ENCODE peak calls at places on chromosomes 11 and 22, in five cellular contexts. One of them, this sample, is unnamed.

GRCh38 chr11:1494650-1495049 is 8.1 kb upstream of the MOB2 start:
- DNase-seq in colonic mucosa: no peak
- DNase-seq in pancreas: no peak
- DNase-seq in vagina: no peak
- DNase-seq in endothelial cell of umbilical vein: no peak
- DNase-seq in this sample: no peak

GRCh38 chr22:31087744-31088215 is 6.7 kb downstream of the SMTN start:
- DNase-seq in vagina: peak; percentile 83
- DNase-seq in pancreas: no peak
- DNase-seq in endothelial cell of umbilical vein: no peak
- DNase-seq in colonic mucosa: no peak
- DNase-seq in this sample: no peak

GRCh38 chr11:120208012-120208441 is 2.8 kb upstream of the OAF start:
- DNase-seq in vagina: no peak
- DNase-seq in endothelial cell of umbilical vein: peak; percentile 69
- DNase-seq in colonic mucosa: no peak
- DNase-seq in pancreas: peak; percentile 69
- DNase-seq in this sample: no peak

GRCh38 chr11:102666331-102666957 is 39.1 kb downstream of the MMP27 start:
- DNase-seq in pancreas: no peak
- DNase-seq in endothelial cell of umbilical vein: peak; percentile 50
- DNase-seq in vagina: no peak
- DNase-seq in colonic mucosa: peak; percentile 31
- DNase-seq in this sample: no peak

GRCh38 chr11:44970293-44970692 is 19.6 kb upstream of the TP53I11 start:
- DNase-seq in vagina: no peak
- DNase-seq in pancreas: no peak
- DNase-seq in endothelial cell of umbilical vein: no peak
- DNase-seq in colonic mucosa: no peak
- DNase-seq in this sample: no peak

GRCh38 chr22:23183107-23183698 is 2.9 kb downstream of the BCR start:
- DNase-seq in pancreas: peak; percentile 63
- DNase-seq in endothelial cell of umbilical vein: peak; percentile 79
- DNase-seq in colonic mucosa: peak; percentile 62
- DNase-seq in vagina: no peak
- DNase-seq in this sample: peak; percentile 35

GRCh38 chr11:60900673-60901404 is 5.5 kb downstream of the PRPF19 start:
- DNase-seq in vagina: no peak
- DNase-seq in colonic mucosa: no peak
- DNase-seq in endothelial cell of umbilical vein: no peak
- DNase-seq in pancreas: no peak
- DNase-seq in this sample: no peak

GRCh38 chr11:120807414-120808150 is 216.3 kb upstream of the TBCEL start:
- DNase-seq in vagina: no peak
- DNase-seq in colonic mucosa: no peak
- DNase-seq in pancreas: no peak
- DNase-seq in endothelial cell of umbilical vein: peak; percentile 61
- DNase-seq in this sample: no peak

GRCh38 chr11:35029979-35030378 is 109.0 kb upstream of the CD44 start:
- DNase-seq in vagina: no peak
- DNase-seq in colonic mucosa: no peak
- DNase-seq in pancreas: no peak
- DNase-seq in endothelial cell of umbilical vein: no peak
- DNase-seq in this sample: no peak

GRCh38 chr11:47251751-47252150 is 3.1 kb upstream of the ACP2 start:
- DNase-seq in colonic mucosa: no peak
- DNase-seq in endothelial cell of umbilical vein: no peak
- DNase-seq in vagina: no peak
- DNase-seq in pancreas: no peak
- DNase-seq in this sample: no peak

GRCh38 chr11:1226981-1227550 is 4.2 kb downstream of the MUC5B start:
- DNase-seq in endothelial cell of umbilical vein: no peak
- DNase-seq in vagina: no peak
- DNase-seq in colonic mucosa: peak; percentile 30
- DNase-seq in pancreas: no peak
- DNase-seq in this sample: no peak

GRCh38 chr22:20021196-20022181 is 579 bp downstream of the TANGO2 start:
- DNase-seq in pancreas: peak; percentile 72
- DNase-seq in colonic mucosa: peak; percentile 47
- DNase-seq in vagina: no peak
- DNase-seq in endothelial cell of umbilical vein: peak; percentile 42
- DNase-seq in this sample: peak; percentile 82

GRCh38 chr11:4826425-4826824 is 5.3 kb downstream of the OR51F2 start:
- DNase-seq in endothelial cell of umbilical vein: no peak
- DNase-seq in pancreas: no peak
- DNase-seq in vagina: no peak
- DNase-seq in colonic mucosa: no peak
- DNase-seq in this sample: no peak

GRCh38 chr22:27157090-27157489 is 499.7 kb downstream of the MIAT start:
- DNase-seq in pancreas: no peak
- DNase-seq in vagina: no peak
- DNase-seq in colonic mucosa: no peak
- DNase-seq in endothelial cell of umbilical vein: no peak
- DNase-seq in this sample: no peak

GRCh38 chr22:48391171-48391711 is 1436.4 kb downstream of the BRD1 start:
- DNase-seq in endothelial cell of umbilical vein: no peak
- DNase-seq in colonic mucosa: no peak
- DNase-seq in vagina: no peak
- DNase-seq in pancreas: no peak
- DNase-seq in this sample: no peak

GRCh38 chr11:41237386-41237785 is 222.1 kb downstream of the LRRC4C start:
- DNase-seq in vagina: no peak
- DNase-seq in colonic mucosa: no peak
- DNase-seq in pancreas: no peak
- DNase-seq in endothelial cell of umbilical vein: no peak
- DNase-seq in this sample: no peak

GRCh38 chr11:2325719-2326118 is 23.9 kb downstream of the TSPAN32 start:
- DNase-seq in endothelial cell of umbilical vein: no peak
- DNase-seq in vagina: no peak
- DNase-seq in colonic mucosa: no peak
- DNase-seq in pancreas: no peak
- DNase-seq in this sample: peak; percentile 50

GRCh38 chr11:20669833-20670684 is 673 bp downstream of the NELL1 start:
- DNase-seq in colonic mucosa: no peak
- DNase-seq in vagina: no peak
- DNase-seq in pancreas: no peak
- DNase-seq in endothelial cell of umbilical vein: no peak
- DNase-seq in this sample: no peak

GRCh38 chr11:101860694-101861371 is 54.0 kb upstream of the CEP126 start:
- DNase-seq in endothelial cell of umbilical vein: peak; percentile 58
- DNase-seq in vagina: no peak
- DNase-seq in pancreas: no peak
- DNase-seq in colonic mucosa: peak; percentile 44
- DNase-seq in this sample: no peak

GRCh38 chr11:124950606-124951330 is 3.2 kb upstream of the CCDC15 start:
- DNase-seq in endothelial cell of umbilical vein: no peak
- DNase-seq in vagina: no peak
- DNase-seq in colonic mucosa: no peak
- DNase-seq in pancreas: no peak
- DNase-seq in this sample: no peak

DNA sequence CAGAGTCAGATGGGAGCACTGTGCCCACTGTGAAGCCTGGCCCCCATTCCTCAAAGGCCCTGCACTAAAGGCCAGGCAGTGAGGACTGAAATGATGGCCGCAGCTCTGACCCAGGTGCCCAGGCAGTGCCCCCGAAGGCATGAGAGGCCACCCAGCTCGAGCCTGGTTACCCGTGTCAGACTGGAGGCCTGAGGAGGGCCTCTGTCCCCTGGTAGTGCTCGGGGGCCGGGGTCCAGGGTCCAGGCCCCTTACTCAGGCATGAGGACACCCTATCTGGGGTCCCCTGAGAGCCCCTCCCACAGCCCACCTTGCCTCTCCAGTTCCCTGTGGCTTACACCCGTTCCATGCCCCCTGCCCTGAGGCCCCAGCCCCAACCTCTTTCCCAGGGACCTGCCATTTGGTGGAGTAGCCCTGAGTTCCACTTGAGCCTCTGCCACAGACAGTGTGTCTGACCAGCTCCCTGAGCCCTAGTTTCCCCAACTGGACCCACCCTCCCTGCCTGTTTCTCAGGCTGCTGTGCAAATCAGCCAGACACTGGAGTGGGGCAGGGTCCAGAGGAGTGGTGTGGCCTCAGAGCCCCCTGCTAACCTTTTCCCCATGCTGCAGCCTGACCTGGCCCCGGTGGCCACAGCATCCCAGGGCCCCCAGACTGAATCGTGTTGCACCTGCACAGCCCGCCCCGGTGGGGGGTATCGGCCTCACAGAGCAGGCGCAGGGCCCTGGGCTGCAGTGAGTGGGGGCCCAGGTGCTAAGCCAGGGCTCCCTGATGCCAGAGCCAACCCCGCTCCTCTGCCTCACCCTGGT is 10.8 kb upstream of the ANKRD13D start:
- DNase-seq in colonic mucosa: no peak
- DNase-seq in pancreas: no peak
- DNase-seq in endothelial cell of umbilical vein: no peak
- DNase-seq in vagina: no peak
- DNase-seq in this sample: no peak
- H3K4me3 ChIP-seq in colonic mucosa: no peak overlapping the region
- H3K4me3 ChIP-seq in pancreas: no peak overlapping the region
- H3K4me3 ChIP-seq in endothelial cell of umbilical vein: no peak overlapping the region
- H3K4me3 ChIP-seq in vagina: peak overlapping the region; percentile 34
- H3K4me3 ChIP-seq in this sample: peak overlapping the region; percentile 61

GRCh38 chr11:17635551-17635938 is 83.8 kb upstream of the MYOD1 start:
- DNase-seq in endothelial cell of umbilical vein: no peak
- DNase-seq in colonic mucosa: no peak
- DNase-seq in vagina: no peak
- DNase-seq in pancreas: no peak
- DNase-seq in this sample: no peak
- TF ChIP-seq CTCF in endothelial cell of umbilical vein: no peak
- TF ChIP-seq CTCF in colonic mucosa: no peak
- TF ChIP-seq CTCF in vagina: no peak
- TF ChIP-seq CTCF in pancreas: no peak
- TF ChIP-seq CTCF in this sample: no peak

DNA sequence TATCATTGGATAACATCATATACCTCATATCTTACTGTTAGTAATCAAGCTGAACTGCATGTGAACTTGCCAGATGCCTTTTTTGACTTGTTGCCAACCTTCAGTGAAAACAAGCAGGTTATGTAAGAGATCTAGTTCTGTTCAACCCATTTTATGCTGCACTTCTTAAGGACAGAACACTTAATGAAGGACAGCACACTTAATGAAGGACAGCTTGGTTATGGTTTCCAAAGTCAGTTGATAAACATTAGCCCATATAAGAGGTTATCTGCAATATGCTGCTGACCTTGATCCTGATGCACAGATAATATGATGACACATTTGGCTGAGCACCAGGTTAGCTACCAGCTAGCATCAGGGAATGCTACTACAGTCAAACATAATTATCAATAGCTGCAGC is 358.7 kb upstream of the PDGFD start:
- DNase-seq in colonic mucosa: no peak
- DNase-seq in pancreas: peak; percentile 45
- DNase-seq in vagina: no peak
- DNase-seq in endothelial cell of umbilical vein: no peak
- DNase-seq in this sample: no peak
- H3K4me1 ChIP-seq in colonic mucosa: no peaks in the 10 kb centered on the region
- H3K4me1 ChIP-seq in pancreas: peaks cover 13% of the 10 kb centered on the region
- H3K4me1 ChIP-seq in vagina: peaks cover 9% of the 10 kb centered on the region
- H3K4me1 ChIP-seq in endothelial cell of umbilical vein: no peaks in the 10 kb centered on the region
- H3K4me1 ChIP-seq in this sample: peaks cover 11% of the 10 kb centered on the region

GRCh38 chr11:57087966-57088365 is 93.8 kb upstream of the LRRC55 start:
- DNase-seq in pancreas: no peak
- DNase-seq in vagina: no peak
- DNase-seq in endothelial cell of umbilical vein: no peak
- DNase-seq in colonic mucosa: no peak
- DNase-seq in this sample: no peak
- H3K4me3 ChIP-seq in pancreas: no peak overlapping the region
- H3K4me3 ChIP-seq in vagina: no peak overlapping the region
- H3K4me3 ChIP-seq in endothelial cell of umbilical vein: no peak overlapping the region
- H3K4me3 ChIP-seq in colonic mucosa: no peak overlapping the region
- H3K4me3 ChIP-seq in this sample: no peak overlapping the region

DNA sequence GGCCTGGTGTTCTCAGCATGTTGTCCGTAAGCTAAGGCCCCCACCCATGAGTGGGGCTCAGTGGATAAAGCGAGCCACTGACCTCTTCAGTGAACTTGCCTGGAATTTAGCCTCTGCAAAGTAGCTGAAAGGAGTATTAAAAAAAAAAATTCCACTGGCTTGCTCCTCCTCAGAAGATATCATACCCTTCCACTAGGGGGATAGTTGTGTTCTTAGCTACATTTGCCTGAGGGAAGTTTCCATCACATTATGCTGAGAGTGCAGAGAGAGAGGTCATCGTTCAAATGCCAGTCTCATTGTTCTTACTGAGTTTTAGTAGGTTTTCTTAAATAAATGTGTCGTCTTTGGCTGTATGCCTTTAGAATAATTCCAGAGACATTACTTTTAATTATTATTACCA is 879.7 kb downstream of the JRKL start:
- DNase-seq in colonic mucosa: no peak
- DNase-seq in pancreas: no peak
- DNase-seq in vagina: no peak
- DNase-seq in endothelial cell of umbilical vein: no peak
- DNase-seq in this sample: no peak
- TF ChIP-seq CTCF in colonic mucosa: no peak
- TF ChIP-seq CTCF in pancreas: no peak
- TF ChIP-seq CTCF in vagina: no peak
- TF ChIP-seq CTCF in endothelial cell of umbilical vein: no peak
- TF ChIP-seq CTCF in this sample: no peak

GRCh38 chr11:12792590-12792989 is 118.4 kb downstream of the TEAD1 start:
- DNase-seq in vagina: peak; percentile 34
- DNase-seq in endothelial cell of umbilical vein: no peak
- DNase-seq in colonic mucosa: no peak
- DNase-seq in pancreas: no peak
- DNase-seq in this sample: no peak

GRCh38 chr11:12789574-12789973 is 115.4 kb downstream of the TEAD1 start:
- DNase-seq in pancreas: no peak
- DNase-seq in vagina: peak; percentile 70
- DNase-seq in colonic mucosa: no peak
- DNase-seq in endothelial cell of umbilical vein: no peak
- DNase-seq in this sample: no peak

GRCh38 chr11:12793506-12793905 is 119.3 kb downstream of the TEAD1 start:
- DNase-seq in colonic mucosa: no peak
- DNase-seq in endothelial cell of umbilical vein: no peak
- DNase-seq in vagina: peak; percentile 29
- DNase-seq in pancreas: no peak
- DNase-seq in this sample: no peak

GRCh38 chr11:12791245-12791644 is 117.0 kb downstream of the TEAD1 start:
- DNase-seq in vagina: no peak
- DNase-seq in pancreas: no peak
- DNase-seq in endothelial cell of umbilical vein: no peak
- DNase-seq in colonic mucosa: no peak
- DNase-seq in this sample: no peak

GRCh38 chr11:12792018-12792417 is 117.8 kb downstream of the TEAD1 start:
- DNase-seq in colonic mucosa: no peak
- DNase-seq in vagina: no peak
- DNase-seq in pancreas: no peak
- DNase-seq in endothelial cell of umbilical vein: no peak
- DNase-seq in this sample: no peak
- H3K4me1 ChIP-seq in colonic mucosa: no peaks in the 10 kb centered on the region
- H3K4me1 ChIP-seq in vagina: no peaks in the 10 kb centered on the region
- H3K4me1 ChIP-seq in pancreas: peaks cover 5% of the 10 kb centered on the region
- H3K4me1 ChIP-seq in endothelial cell of umbilical vein: peaks cover 14% of the 10 kb centered on the region
- H3K4me1 ChIP-seq in this sample: peaks cover 30% of the 10 kb centered on the region

GRCh38 chr11:37504925-37505324 is 906.9 kb upstream of the RAG2 start:
- DNase-seq in pancreas: no peak
- DNase-seq in endothelial cell of umbilical vein: no peak
- DNase-seq in colonic mucosa: no peak
- DNase-seq in vagina: no peak
- DNase-seq in this sample: no peak
- H3K4me3 ChIP-seq in pancreas: no peak overlapping the region
- H3K4me3 ChIP-seq in endothelial cell of umbilical vein: no peak overlapping the region
- H3K4me3 ChIP-seq in colonic mucosa: no peak overlapping the region
- H3K4me3 ChIP-seq in vagina: no peak overlapping the region
- H3K4me3 ChIP-seq in this sample: no peak overlapping the region

This sample was measured in left ventricle myocardium inferior.